ENCODE peak calls at places on chromosomes 13 and 19, in ten cellular contexts. B is cardiac muscle cell, Y is pancreas, F is colonic mucosa, J is mucosa of descending colon, O is heart right ventricle, E is GM23338, D is neural progenitor cell, I is epithelial cell of esophagus, S is A549. U is an unnamed sample.

GRCh38 chr13:28560612-28561011 is 65.7 kb upstream of the FLT1 start:
- DNase-seq in S (no peak), B (no peak), J (no peak), I (no peak), O (no peak), Y (no peak), E (no peak), D (no peak), F (no peak), U (no peak)

GRCh38 chr19:31331536-31331935 is 17.7 kb downstream of the TSHZ3 start:
- DNase-seq in B (no peak), J (no peak), D (no peak), S (no peak), F (no peak), I (no peak), Y (no peak), E (no peak), O (no peak), U (no peak)

GRCh38 chr19:9793051-9793591 is 24.6 kb upstream of the ZNF846 start:
- DNase-seq in E (peak), B (peak), Y (no peak), S (peak), F (peak), I (peak), D (no peak), J (no peak), O (peak), U (peak)

GRCh38 chr13:45434556-45435371 is 16.6 kb upstream of the SLC25A30 start:
- DNase-seq in F (peak), S (no peak), I (no peak), O (no peak), J (no peak), B (no peak), D (no peak), E (no peak), Y (no peak), U (no peak)

GRCh38 chr13:27476943-27477681 is 26.7 kb upstream of the MTIF3 start:
- DNase-seq in S (peak), I (peak), B (peak), O (no peak), Y (peak), E (no peak), F (no peak), J (no peak), D (no peak), U (no peak)

GRCh38 chr13:64272681-64273080 is 2857.0 kb upstream of the PCDH20 start:
- DNase-seq in I (no peak), S (no peak), J (no peak), D (no peak), O (no peak), B (no peak), E (no peak), F (no peak), Y (no peak), U (no peak)

GRCh38 chr19:4908781-4909171 is 525 bp upstream of the UHRF1 start:
- DNase-seq in E (no peak), I (no peak), Y (no peak), S (no peak), J (no peak), F (no peak), D (no peak), O (no peak), B (no peak), U (no peak)

GRCh38 chr13:101309014-101309619 is 107.2 kb downstream of the NALCN start:
- DNase-seq in D (no peak), Y (no peak), S (no peak), J (no peak), F (no peak), O (no peak), B (peak), E (no peak), I (peak), U (no peak)

GRCh38 chr13:114025432-114026127 is 51.7 kb upstream of the C13orf46 start:
- DNase-seq in F (no peak), Y (peak), I (no peak), S (no peak), E (no peak), O (no peak), B (peak), J (peak), D (peak), U (peak)

GRCh38 chr13:21081926-21082325 is 20.5 kb upstream of the LATS2 start:
- DNase-seq in E (no peak), Y (no peak), B (no peak), S (no peak), O (no peak), I (no peak), F (no peak), D (no peak), J (no peak), U (no peak)

GRCh38 chr13:89407357-89407756 is 1736.2 kb downstream of the SLITRK5 start:
- DNase-seq in O (no peak), D (no peak), I (peak), S (no peak), E (no peak), J (no peak), B (no peak), F (no peak), Y (no peak), U (no peak)

DNA sequence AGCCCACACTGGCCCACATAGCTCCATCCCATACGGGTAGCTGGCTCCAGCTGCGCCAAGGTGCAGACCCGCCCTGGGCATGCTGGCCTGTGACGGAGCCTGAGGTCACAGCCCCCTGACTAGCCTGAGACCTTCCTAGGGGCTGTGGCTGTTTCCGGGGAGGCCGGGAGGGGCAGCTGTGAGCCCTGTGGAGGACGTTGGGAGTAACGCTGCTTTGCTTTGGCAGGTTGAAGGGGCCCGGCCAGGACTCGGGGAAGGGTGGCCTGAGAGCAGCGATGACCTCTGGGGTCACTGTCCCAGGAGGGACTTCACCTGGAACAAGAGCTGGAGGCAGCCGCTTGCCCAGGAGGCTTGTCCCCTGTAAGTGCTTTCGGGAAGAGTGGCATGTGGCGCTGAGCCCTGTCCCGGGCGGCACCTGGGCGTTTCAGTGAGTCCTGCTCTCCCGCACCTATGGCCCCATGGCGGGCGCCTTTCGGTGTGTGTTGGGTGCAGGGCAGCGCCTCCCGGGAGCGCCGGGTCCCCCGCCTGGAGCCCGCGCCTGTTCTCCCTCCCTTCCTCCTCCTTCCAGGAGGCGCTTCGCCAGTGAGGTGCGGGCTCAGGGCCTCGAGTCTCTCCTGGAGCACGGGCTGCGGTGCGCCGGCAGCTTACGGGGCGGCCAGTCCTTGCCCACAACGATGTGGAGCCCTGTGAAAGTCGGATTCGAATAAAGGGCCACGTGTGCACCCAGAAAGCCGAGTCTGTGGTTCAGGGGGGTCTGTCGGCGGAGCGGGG is 1.1 kb upstream of the FAM174C start:
- DNase-seq in D (no peak), J (no peak), B (no peak), Y (peak), O (no peak), I (no peak), F (no peak), E (no peak), S (no peak), U (no peak)
- TF ChIP-seq CTCF in D (no peak), J (no peak), B (no peak), Y (no peak), O (no peak), I (peak), F (no peak), E (no peak), S (no peak), U (peak)

GRCh38 chr19:8308891-8309291 is 733 bp upstream of the CD320 start:
- DNase-seq in B (no peak), O (peak), I (no peak), D (no peak), F (peak), J (peak), S (no peak), Y (no peak), E (no peak), U (peak)
- H3K4me3 ChIP-seq in B (peak), O (peak), I (peak), D (peak), F (peak), J (peak), S (peak), Y (no peak), E (peak), U (peak)

DNA sequence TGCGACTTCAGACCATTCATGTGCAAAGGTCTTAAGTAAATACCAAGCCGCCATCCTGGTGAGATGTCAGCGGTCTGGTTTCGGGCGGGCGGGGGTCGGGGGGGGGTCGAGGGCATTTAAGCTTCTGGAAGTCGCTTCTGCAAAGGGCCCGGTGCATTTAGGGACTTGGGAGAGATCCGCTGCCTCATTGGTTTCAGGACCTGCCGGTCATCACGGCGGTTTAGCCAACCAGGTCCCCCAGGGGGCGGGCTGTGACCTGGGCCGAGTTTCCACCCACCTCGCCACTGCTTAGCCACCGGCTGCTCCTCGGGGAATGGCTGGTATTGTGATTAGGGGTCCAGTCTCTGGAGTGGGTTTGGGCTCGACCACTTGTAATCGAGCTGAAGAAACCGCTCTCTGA is 7.8 kb downstream of the ANKLE1 start:
- DNase-seq in F (peak), O (peak), E (peak), I (peak), D (peak), S (peak), B (peak), J (no peak), Y (peak), U (peak)
- TF ChIP-seq CTCF in F (no peak), O (no peak), E (no peak), I (no peak), D (no peak), S (no peak), B (no peak), J (no peak), Y (no peak), U (no peak)

GRCh38 chr19:1435378-1435989 is 2.7 kb upstream of the RPS15 start:
- DNase-seq in E (no peak), Y (no peak), D (no peak), S (no peak), I (no peak), O (no peak), B (no peak), J (no peak), F (no peak), U (no peak)

GRCh38 chr19:1438933-1439358 is 750 bp downstream of the RPS15 start:
- DNase-seq in E (no peak), D (peak), F (no peak), S (no peak), Y (no peak), I (no peak), O (no peak), B (no peak), J (no peak), U (no peak)

GRCh38 chr19:1440418-1440801 is 2.2 kb downstream of the RPS15 start:
- DNase-seq in Y (peak), S (no peak), D (no peak), O (no peak), B (no peak), E (no peak), J (peak), F (no peak), I (no peak), U (no peak)

GRCh38 chr19:1438035-1438932 is at the start of gene RPS15:
- DNase-seq in E (peak), I (peak), J (peak), F (peak), S (peak), O (peak), B (peak), Y (peak), D (peak), U (peak)

GRCh38 chr19:1437609-1438008 is 587 bp upstream of the RPS15 start:
- DNase-seq in I (no peak), O (no peak), D (no peak), B (no peak), J (no peak), S (no peak), Y (no peak), E (no peak), F (no peak), U (no peak)
- H3K4me3 ChIP-seq in I (no peak), O (no peak), D (no peak), B (no peak), J (no peak), S (no peak), Y (no peak), E (peak), F (peak), U (no peak)

GRCh38 chr13:49904729-49905456 is 31.2 kb downstream of the SPRYD7 start:
- DNase-seq in O (no peak), J (no peak), B (no peak), S (no peak), I (no peak), D (no peak), E (no peak), F (no peak), Y (no peak), U (no peak)

DNA sequence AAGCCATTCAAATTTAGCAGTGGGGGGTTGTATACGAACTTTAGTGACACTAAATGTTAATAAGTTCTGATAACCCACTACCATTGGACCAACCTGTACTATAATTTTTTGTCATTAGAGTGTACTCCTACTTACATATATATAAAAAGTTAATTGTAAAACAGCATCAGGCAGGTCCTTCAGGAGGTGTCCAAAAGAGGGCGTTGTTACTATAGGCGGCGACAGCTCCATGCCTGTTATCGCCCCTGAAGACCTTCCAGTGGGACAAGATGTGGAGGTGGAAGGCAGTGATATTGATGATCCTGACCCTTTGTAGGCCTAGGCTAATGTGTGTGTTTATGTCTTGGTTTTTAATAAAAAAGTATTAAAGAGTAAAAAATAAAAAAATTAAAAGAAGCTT is 27.5 kb downstream of the SPRYD7 start:
- DNase-seq in Y (no peak), F (no peak), B (no peak), D (peak), J (no peak), I (no peak), S (peak), O (no peak), E (peak), U (no peak)
- TF ChIP-seq CTCF in Y (no peak), F (no peak), B (no peak), D (peak), J (no peak), I (no peak), S (peak), O (no peak), E (peak), U (peak)

DNA sequence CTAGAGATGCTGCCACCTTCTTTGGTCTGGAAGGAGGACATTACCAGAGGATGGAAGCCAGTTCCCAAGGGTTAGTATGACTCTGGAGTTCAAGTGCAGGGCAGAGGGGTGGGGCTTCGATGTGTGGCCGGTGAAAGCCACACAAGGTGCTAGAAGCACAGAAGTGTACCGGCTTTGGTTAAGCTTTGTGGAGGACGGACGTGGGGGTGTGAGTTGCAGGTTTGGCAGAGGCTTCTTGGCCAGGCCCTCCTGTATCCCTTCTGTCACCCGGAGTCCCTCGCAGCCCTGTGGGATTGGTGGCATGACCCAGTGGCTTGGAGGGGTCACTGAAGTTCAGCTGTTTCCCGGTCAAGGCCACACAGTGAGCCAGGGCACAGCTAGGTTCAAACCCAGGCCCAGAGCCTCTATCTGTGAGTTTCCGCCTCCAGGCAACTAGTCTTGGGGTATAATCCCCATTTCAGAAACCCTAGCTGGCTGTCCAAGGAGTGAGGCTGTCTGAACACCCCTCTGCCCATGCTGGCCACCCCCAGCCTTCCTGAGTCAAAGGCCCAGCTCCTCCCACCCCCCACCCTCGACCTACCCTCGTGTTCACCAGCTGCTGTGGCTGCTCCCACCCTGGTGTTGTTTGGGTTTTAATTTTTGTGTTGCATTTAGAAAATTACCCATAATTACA is 4.6 kb upstream of the SSBP4 start:
- DNase-seq in B (peak), S (peak), F (no peak), Y (peak), E (peak), O (no peak), J (peak), I (no peak), D (peak), U (no peak)
- H3K4me3 ChIP-seq in B (no peak), S (no peak), F (no peak), Y (no peak), E (no peak), O (peak), J (no peak), I (no peak), D (no peak), U (no peak)

DNA sequence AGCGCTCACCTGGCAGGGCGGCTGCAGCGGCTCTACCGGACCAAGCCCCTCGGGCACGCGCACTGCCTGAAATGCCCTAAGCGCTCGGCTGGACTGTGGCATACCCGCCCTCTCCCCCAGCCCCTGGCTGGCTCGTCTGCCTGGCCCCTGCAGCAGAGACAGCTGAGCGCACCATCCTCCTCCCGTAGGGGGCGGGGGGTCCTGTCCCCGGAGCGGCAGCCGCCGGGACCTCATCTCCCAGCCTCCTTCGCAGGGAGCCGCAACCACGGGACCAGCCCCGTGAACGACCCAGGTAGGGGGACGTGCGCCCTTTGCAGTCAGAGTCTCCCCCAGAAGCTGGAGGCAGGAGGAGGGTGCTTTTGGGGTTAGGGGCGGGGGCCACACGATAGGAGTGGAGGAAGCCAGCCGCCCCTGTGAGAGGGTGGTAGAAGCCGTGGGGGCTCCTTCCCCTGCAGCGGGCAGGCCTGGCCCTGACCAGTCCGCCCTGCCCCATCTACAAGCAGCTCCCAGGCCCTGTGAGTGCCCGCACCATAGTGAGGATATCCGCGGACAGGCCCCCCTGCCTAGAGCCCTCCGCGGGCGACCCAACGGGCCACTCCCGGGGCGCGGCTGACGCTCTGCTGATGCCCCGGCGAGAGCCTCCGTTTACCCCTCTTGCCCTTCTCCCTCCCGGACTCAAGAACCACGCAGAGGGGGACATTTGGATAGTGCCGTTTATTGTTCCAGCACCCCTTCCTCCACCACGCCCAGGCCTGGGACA is 34.2 kb downstream of the ZNF787 start:
- DNase-seq in I (no peak), F (no peak), E (peak), S (no peak), J (no peak), D (no peak), Y (no peak), O (no peak), B (no peak), U (no peak)
- TF ChIP-seq CTCF in I (no peak), F (no peak), E (no peak), S (no peak), J (no peak), D (no peak), Y (no peak), O (no peak), B (no peak), U (no peak)

GRCh38 chr13:111629016-111629415 is 308.6 kb downstream of the TEX29 start:
- DNase-seq in E (no peak), Y (no peak), F (no peak), I (no peak), B (no peak), J (no peak), S (no peak), D (no peak), O (no peak), U (no peak)
- H3K4me3 ChIP-seq in E (no peak), Y (no peak), F (no peak), I (no peak), B (no peak), J (no peak), S (no peak), D (no peak), O (no peak), U (no peak)

U was measured in BE2C.